ENCODE peak calls at places on chromosomes 1 and 21, in six cellular contexts. L is astrocyte of the spinal cord, J is HCT116, Q is HFF-Myc, N is BJ, K is AG04450. R is an unnamed sample.
A peak's percentile ranks its signal among the peaks of the same experiment; 100 is the strongest.

GRCh38 chr1:183090386-183091006 is 67.3 kb downstream of the LAMC1 start:
- DNase-seq in J (no peak), N (no peak), Q (no peak), K (no peak), L (no peak), R (no peak)

GRCh38 chr1:153400244-153400643 is 9.4 kb upstream of the S100A8 start:
- DNase-seq in K (no peak), N (no peak), Q (no peak), L (no peak), J (no peak), R (no peak)

GRCh38 chr1:93963585-93963984 is 54.4 kb upstream of the GCLM start:
- DNase-seq in L (no peak), Q (no peak), K (no peak), N (no peak), J (no peak), R (no peak)

GRCh38 chr1:36134805-36135339 is 9.8 kb upstream of the COL8A2 start:
- DNase-seq in Q (no peak), K (no peak), J (no peak), L (peak; percentile 57), N (no peak), R (peak; percentile 50)

GRCh38 chr1:242428403-242429190 is 95.9 kb downstream of the PLD5 start:
- DNase-seq in L (no peak), K (no peak), N (no peak), J (no peak), Q (no peak), R (no peak)

GRCh38 chr1:11940260-11940921 is 5.9 kb downstream of the PLOD1 start:
- DNase-seq in L (peak; percentile 13), J (no peak), N (no peak), Q (no peak), K (no peak), R (no peak)

GRCh38 chr1:245986404-245987221 is 520.5 kb downstream of the SMYD3 start:
- DNase-seq in N (peak; percentile 68), Q (peak; percentile 59), K (peak; percentile 67), J (peak; percentile 46), L (peak; percentile 91), R (peak; percentile 77)

GRCh38 chr1:94501925-94502324 is 39.6 kb downstream of the F3 start:
- DNase-seq in J (no peak), Q (no peak), L (no peak), K (no peak), N (no peak), R (no peak)

GRCh38 chr1:207896547-207896946 is 14.4 kb downstream of the CD34 start:
- DNase-seq in J (no peak), L (no peak), Q (no peak), K (no peak), N (no peak), R (no peak)

GRCh38 chr1:21635138-21635535 is 34.0 kb downstream of the RAP1GAP start:
- DNase-seq in L (no peak), J (no peak), Q (no peak), K (no peak), N (no peak), R (no peak)

GRCh38 chr1:36387141-36387949 is 1.6 kb upstream of the STK40 start:
- DNase-seq in Q (no peak), K (no peak), J (no peak), L (peak; percentile 78), N (peak; percentile 49), R (peak; percentile 64)

GRCh38 chr1:161021959-161022332 is 994 bp upstream of the F11R start:
- DNase-seq in N (no peak), J (no peak), Q (no peak), L (no peak), K (no peak), R (no peak)

GRCh38 chr1:172185206-172185605 is 235.3 kb upstream of the C1orf105 start:
- DNase-seq in Q (no peak), J (no peak), N (no peak), L (peak; percentile 41), K (no peak), R (peak; percentile 53)

GRCh38 chr21:7917729-7918128 is 2603.7 kb upstream of the TPTE start:
- DNase-seq in Q (no peak), N (no peak), J (no peak), L (peak; percentile 24), K (no peak), R (no peak)

GRCh38 chr1:20058531-20058930 is 11.5 kb upstream of the PLA2G5 start:
- DNase-seq in L (peak; percentile 82), N (peak; percentile 54), J (no peak), Q (peak; percentile 36), K (peak; percentile 58), R (peak; percentile 8)

GRCh38 chr1:119865607-119866006 is 30.7 kb downstream of the ADAM30 start:
- DNase-seq in K (peak; percentile 88), Q (peak; percentile 89), L (no peak), J (no peak), N (peak; percentile 88), R (no peak)

GRCh38 chr1:185869590-185869989 is 135.4 kb downstream of the HMCN1 start:
- DNase-seq in Q (no peak), L (no peak), J (no peak), K (no peak), N (no peak), R (no peak)

GRCh38 chr1:46277658-46278373 is 25.6 kb downstream of the LRRC41 start:
- DNase-seq in Q (no peak), N (no peak), L (no peak), J (no peak), K (no peak), R (no peak)

GRCh38 chr21:45253180-45253579 is 34.5 kb downstream of the POFUT2 start:
- DNase-seq in K (no peak), J (no peak), L (peak; percentile 22), N (no peak), Q (no peak), R (no peak)

GRCh38 chr21:16522512-16522911 is 792.7 kb downstream of the USP25 start:
- DNase-seq in N (peak; percentile 31), K (peak; percentile 59), J (no peak), Q (no peak), L (peak; percentile 52), R (no peak)

GRCh38 chr1:156808186-156809030 is 8.2 kb downstream of the SH2D2A start:
- DNase-seq in L (no peak), K (no peak), Q (no peak), J (no peak), N (no peak), R (no peak)

GRCh38 chr1:9242338-9242969 is 7.9 kb downstream of the H6PD start:
- DNase-seq in J (no peak), K (no peak), Q (no peak), L (no peak), N (no peak), R (no peak)

GRCh38 chr1:60678802-60679201 is 403.6 kb upstream of the NFIA start:
- DNase-seq in J (no peak), Q (no peak), K (no peak), L (no peak), N (no peak), R (no peak)
- H3K4me3 ChIP-seq in J (no peak overlapping the region), Q (no peak overlapping the region), K (no peak overlapping the region), L (no peak overlapping the region), N (no peak overlapping the region), R (no peak overlapping the region)

GRCh38 chr1:147514233-147514632 is 27.1 kb upstream of the BCL9 start:
- DNase-seq in J (no peak), L (no peak), Q (no peak), N (no peak), K (no peak), R (no peak)

GRCh38 chr1:147509786-147510360 is 31.4 kb upstream of the BCL9 start:
- DNase-seq in L (no peak), Q (no peak), N (no peak), K (no peak), J (no peak), R (no peak)

GRCh38 chr1:147516157-147516917 is 25.0 kb upstream of the BCL9 start:
- DNase-seq in J (no peak), K (no peak), Q (no peak), L (no peak), N (no peak), R (no peak)

GRCh38 chr1:147515046-147515869 is 26.0 kb upstream of the BCL9 start:
- DNase-seq in J (peak; percentile 62), N (no peak), K (no peak), L (peak; percentile 58), Q (peak; percentile 50), R (peak; percentile 22)
- TF ChIP-seq CTCF in J (peak; percentile 9), N (no peak), K (no peak), L (no peak), Q (peak; percentile 4), R (no peak)

GRCh38 chr1:17139637-17140036 is 20.4 kb upstream of the PADI2 start:
- DNase-seq in Q (no peak), J (no peak), N (no peak), L (no peak), K (no peak), R (no peak)

GRCh38 chr1:17148950-17149608 is 29.8 kb upstream of the PADI2 start:
- DNase-seq in L (no peak), J (no peak), N (no peak), K (no peak), Q (no peak), R (no peak)

GRCh38 chr1:17140279-17140678 is 21.0 kb upstream of the PADI2 start:
- DNase-seq in K (no peak), J (no peak), L (no peak), N (no peak), Q (no peak), R (no peak)

GRCh38 chr1:17141441-17142197 is 22.4 kb upstream of the PADI2 start:
- DNase-seq in J (no peak), N (no peak), L (no peak), K (no peak), Q (no peak), R (no peak)

DNA sequence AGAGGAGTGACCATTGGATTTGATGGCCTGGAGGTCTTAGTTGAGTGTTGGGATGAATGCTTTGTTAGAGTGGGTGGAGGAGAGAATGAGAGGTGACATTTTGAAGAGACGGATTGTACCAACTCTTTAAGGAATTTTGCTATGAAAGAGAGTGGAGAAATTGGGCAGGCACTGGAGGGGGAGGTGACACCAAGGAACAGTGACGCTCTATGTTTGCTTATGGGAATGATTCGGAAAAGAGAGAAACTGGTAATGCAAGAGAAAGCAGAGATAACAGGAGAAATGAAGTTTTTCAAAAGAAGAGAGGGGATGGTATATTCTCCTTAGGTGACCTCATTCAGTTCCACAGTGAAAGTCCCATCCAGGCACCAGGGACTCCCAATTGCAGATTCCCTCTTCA is 24.5 kb upstream of the PADI2 start:
- DNase-seq in N (no peak), Q (no peak), J (no peak), K (no peak), L (no peak), R (no peak)
- H3K4me3 ChIP-seq in N (no peak overlapping the region), Q (no peak overlapping the region), J (no peak overlapping the region), K (no peak overlapping the region), L (no peak overlapping the region), R (no peak overlapping the region)

DNA sequence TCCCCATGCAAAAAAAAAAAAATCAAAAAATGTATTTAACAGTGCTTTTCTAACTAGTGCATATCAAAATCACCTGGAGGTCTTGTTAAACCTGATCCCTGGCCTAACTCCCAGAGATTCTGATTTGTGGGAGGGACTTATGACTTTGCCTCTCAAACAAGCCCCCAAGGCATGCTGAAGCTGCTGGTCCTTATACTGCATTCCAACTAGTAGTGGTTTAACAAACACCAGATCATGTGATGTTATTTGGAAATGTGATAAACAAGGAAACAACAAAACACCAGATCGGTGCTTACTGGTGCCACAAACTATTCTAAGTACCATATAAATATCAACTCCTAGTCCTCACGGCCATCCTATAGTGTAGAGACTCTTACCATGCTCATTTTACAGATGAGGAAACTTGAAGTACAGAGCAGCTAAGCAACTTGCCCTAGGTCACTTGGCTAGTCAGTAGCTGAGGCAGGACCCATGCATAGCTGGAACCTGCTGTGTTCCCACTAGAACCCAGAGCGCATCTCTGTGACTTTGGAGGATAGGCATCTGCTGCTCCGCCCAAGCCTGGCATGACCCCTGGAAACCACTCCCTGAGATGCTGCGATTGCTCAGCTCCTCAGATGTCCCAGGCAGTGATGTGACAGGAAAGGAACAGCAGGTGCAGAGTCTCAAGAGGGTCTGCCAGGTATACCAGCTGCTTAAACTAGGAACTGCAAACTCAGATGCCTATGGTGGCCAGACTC is 38.1 kb downstream of the SOX13 start:
- DNase-seq in L (no peak), Q (no peak), J (no peak), N (no peak), K (no peak), R (no peak)
- TF ChIP-seq CTCF in L (no peak), Q (no peak), J (no peak), N (no peak), K (no peak), R (no peak)

R was measured in astrocyte of the cerebellum.